ENCODE peak calls at places on chromosomes 1 and 21, in eight cellular contexts. One of them, this sample, is unnamed.

GRCh38 chr1:184504695-184505338 is 118.0 kb downstream of the C1orf21 start:
- DNase-seq in HL-60: no peak
- DNase-seq in esophagus muscularis mucosa: no peak
- DNase-seq in GM23338: no peak
- DNase-seq in ascending aorta: no peak
- DNase-seq in brain microvascular endothelial cell: no peak
- DNase-seq in transverse colon: no peak
- DNase-seq in K562: no peak
- DNase-seq in this sample: no peak

GRCh38 chr1:113608371-113608770 is 150.9 kb downstream of the PHTF1 start:
- DNase-seq in ascending aorta: no peak
- DNase-seq in transverse colon: no peak
- DNase-seq in brain microvascular endothelial cell: no peak
- DNase-seq in GM23338: peak
- DNase-seq in esophagus muscularis mucosa: no peak
- DNase-seq in HL-60: no peak
- DNase-seq in K562: no peak
- DNase-seq in this sample: no peak

GRCh38 chr1:145978860-145979745 is 14.6 kb downstream of the POLR3GL start:
- DNase-seq in ascending aorta: peak
- DNase-seq in K562: peak
- DNase-seq in esophagus muscularis mucosa: peak
- DNase-seq in GM23338: peak
- DNase-seq in HL-60: peak
- DNase-seq in transverse colon: peak
- DNase-seq in brain microvascular endothelial cell: peak
- DNase-seq in this sample: peak

GRCh38 chr1:208681878-208682663 is 437.9 kb upstream of the PLXNA2 start:
- DNase-seq in brain microvascular endothelial cell: no peak
- DNase-seq in transverse colon: no peak
- DNase-seq in GM23338: no peak
- DNase-seq in HL-60: no peak
- DNase-seq in ascending aorta: no peak
- DNase-seq in esophagus muscularis mucosa: no peak
- DNase-seq in K562: no peak
- DNase-seq in this sample: no peak

GRCh38 chr21:15841856-15842564 is 112.2 kb downstream of the USP25 start:
- DNase-seq in brain microvascular endothelial cell: peak
- DNase-seq in transverse colon: no peak
- DNase-seq in ascending aorta: no peak
- DNase-seq in esophagus muscularis mucosa: no peak
- DNase-seq in HL-60: no peak
- DNase-seq in K562: no peak
- DNase-seq in GM23338: no peak
- DNase-seq in this sample: peak

GRCh38 chr1:59709333-59709732 is 105.4 kb upstream of the HOOK1 start:
- DNase-seq in K562: no peak
- DNase-seq in transverse colon: no peak
- DNase-seq in HL-60: no peak
- DNase-seq in GM23338: no peak
- DNase-seq in ascending aorta: no peak
- DNase-seq in esophagus muscularis mucosa: no peak
- DNase-seq in brain microvascular endothelial cell: no peak
- DNase-seq in this sample: no peak

GRCh38 chr1:61163794-61164193 is 81.4 kb downstream of the NFIA start:
- DNase-seq in K562: no peak
- DNase-seq in esophagus muscularis mucosa: no peak
- DNase-seq in transverse colon: no peak
- DNase-seq in brain microvascular endothelial cell: no peak
- DNase-seq in GM23338: no peak
- DNase-seq in ascending aorta: no peak
- DNase-seq in HL-60: no peak
- DNase-seq in this sample: no peak

GRCh38 chr1:91121366-91121765 is 99.5 kb upstream of the ZNF644 start:
- DNase-seq in ascending aorta: no peak
- DNase-seq in K562: no peak
- DNase-seq in transverse colon: peak
- DNase-seq in GM23338: no peak
- DNase-seq in esophagus muscularis mucosa: no peak
- DNase-seq in brain microvascular endothelial cell: no peak
- DNase-seq in HL-60: no peak
- DNase-seq in this sample: no peak

GRCh38 chr1:26353210-26353859 is 595 bp downstream of the CRYBG2 start:
- DNase-seq in ascending aorta: no peak
- DNase-seq in HL-60: no peak
- DNase-seq in K562: no peak
- DNase-seq in brain microvascular endothelial cell: no peak
- DNase-seq in transverse colon: no peak
- DNase-seq in esophagus muscularis mucosa: no peak
- DNase-seq in GM23338: no peak
- DNase-seq in this sample: no peak

GRCh38 chr1:198449281-198449680 is 91.2 kb downstream of the ATP6V1G3 start:
- DNase-seq in brain microvascular endothelial cell: no peak
- DNase-seq in transverse colon: no peak
- DNase-seq in ascending aorta: no peak
- DNase-seq in HL-60: no peak
- DNase-seq in esophagus muscularis mucosa: no peak
- DNase-seq in K562: no peak
- DNase-seq in GM23338: no peak
- DNase-seq in this sample: no peak

GRCh38 chr21:33767236-33767635 is 124.9 kb downstream of the ITSN1 start:
- DNase-seq in transverse colon: no peak
- DNase-seq in esophagus muscularis mucosa: no peak
- DNase-seq in GM23338: no peak
- DNase-seq in ascending aorta: no peak
- DNase-seq in HL-60: no peak
- DNase-seq in K562: no peak
- DNase-seq in brain microvascular endothelial cell: no peak
- DNase-seq in this sample: no peak

GRCh38 chr1:41891403-41891896 is 27.3 kb downstream of the HIVEP3 start:
- DNase-seq in transverse colon: peak
- DNase-seq in esophagus muscularis mucosa: no peak
- DNase-seq in ascending aorta: no peak
- DNase-seq in HL-60: no peak
- DNase-seq in brain microvascular endothelial cell: no peak
- DNase-seq in GM23338: peak
- DNase-seq in K562: peak
- DNase-seq in this sample: no peak

GRCh38 chr1:52542085-52542688 is 10.7 kb downstream of the TUT4 start:
- DNase-seq in brain microvascular endothelial cell: no peak
- DNase-seq in esophagus muscularis mucosa: no peak
- DNase-seq in ascending aorta: no peak
- DNase-seq in transverse colon: no peak
- DNase-seq in GM23338: no peak
- DNase-seq in K562: no peak
- DNase-seq in HL-60: no peak
- DNase-seq in this sample: no peak

GRCh38 chr1:87829360-87829759 is 500.7 kb downstream of the LMO4 start:
- DNase-seq in GM23338: no peak
- DNase-seq in brain microvascular endothelial cell: no peak
- DNase-seq in esophagus muscularis mucosa: no peak
- DNase-seq in transverse colon: no peak
- DNase-seq in HL-60: no peak
- DNase-seq in ascending aorta: no peak
- DNase-seq in K562: no peak
- DNase-seq in this sample: no peak

GRCh38 chr1:34113887-34114286 is 51.1 kb downstream of the CSMD2 start:
- DNase-seq in esophagus muscularis mucosa: peak
- DNase-seq in GM23338: peak
- DNase-seq in transverse colon: no peak
- DNase-seq in ascending aorta: no peak
- DNase-seq in K562: peak
- DNase-seq in brain microvascular endothelial cell: peak
- DNase-seq in HL-60: no peak
- DNase-seq in this sample: peak
- TF ChIP-seq CTCF in esophagus muscularis mucosa: no peak
- TF ChIP-seq CTCF in GM23338: peak
- TF ChIP-seq CTCF in transverse colon: no peak
- TF ChIP-seq CTCF in ascending aorta: no peak
- TF ChIP-seq CTCF in K562: no peak
- TF ChIP-seq CTCF in brain microvascular endothelial cell: peak
- TF ChIP-seq CTCF in HL-60: no peak
- TF ChIP-seq CTCF in this sample: peak

GRCh38 chr1:6412896-6413295 is 6.8 kb downstream of the HES2 start:
- DNase-seq in K562: no peak
- DNase-seq in brain microvascular endothelial cell: no peak
- DNase-seq in ascending aorta: no peak
- DNase-seq in GM23338: no peak
- DNase-seq in HL-60: no peak
- DNase-seq in esophagus muscularis mucosa: no peak
- DNase-seq in transverse colon: peak
- DNase-seq in this sample: no peak

GRCh38 chr1:6409733-6410132 is 10.0 kb downstream of the HES2 start:
- DNase-seq in HL-60: no peak
- DNase-seq in brain microvascular endothelial cell: no peak
- DNase-seq in GM23338: no peak
- DNase-seq in ascending aorta: no peak
- DNase-seq in esophagus muscularis mucosa: no peak
- DNase-seq in K562: no peak
- DNase-seq in transverse colon: no peak
- DNase-seq in this sample: no peak

GRCh38 chr1:6409053-6409452 is 10.7 kb downstream of the HES2 start:
- DNase-seq in HL-60: no peak
- DNase-seq in esophagus muscularis mucosa: no peak
- DNase-seq in GM23338: no peak
- DNase-seq in brain microvascular endothelial cell: no peak
- DNase-seq in transverse colon: no peak
- DNase-seq in ascending aorta: no peak
- DNase-seq in K562: no peak
- DNase-seq in this sample: no peak

GRCh38 chr1:6410248-6410893 is 9.3 kb downstream of the HES2 start:
- DNase-seq in HL-60: no peak
- DNase-seq in GM23338: no peak
- DNase-seq in brain microvascular endothelial cell: no peak
- DNase-seq in K562: no peak
- DNase-seq in esophagus muscularis mucosa: no peak
- DNase-seq in ascending aorta: no peak
- DNase-seq in transverse colon: no peak
- DNase-seq in this sample: no peak

GRCh38 chr1:6408023-6408422 is 11.7 kb downstream of the HES2 start:
- DNase-seq in HL-60: no peak
- DNase-seq in ascending aorta: no peak
- DNase-seq in brain microvascular endothelial cell: no peak
- DNase-seq in transverse colon: no peak
- DNase-seq in K562: no peak
- DNase-seq in GM23338: no peak
- DNase-seq in esophagus muscularis mucosa: no peak
- DNase-seq in this sample: no peak
- H3K4me3 ChIP-seq in HL-60: no peak
- H3K4me3 ChIP-seq in ascending aorta: no peak
- H3K4me3 ChIP-seq in brain microvascular endothelial cell: no peak
- H3K4me3 ChIP-seq in transverse colon: no peak
- H3K4me3 ChIP-seq in K562: no peak
- H3K4me3 ChIP-seq in GM23338: no peak
- H3K4me3 ChIP-seq in esophagus muscularis mucosa: no peak
- H3K4me3 ChIP-seq in this sample: no peak

DNA sequence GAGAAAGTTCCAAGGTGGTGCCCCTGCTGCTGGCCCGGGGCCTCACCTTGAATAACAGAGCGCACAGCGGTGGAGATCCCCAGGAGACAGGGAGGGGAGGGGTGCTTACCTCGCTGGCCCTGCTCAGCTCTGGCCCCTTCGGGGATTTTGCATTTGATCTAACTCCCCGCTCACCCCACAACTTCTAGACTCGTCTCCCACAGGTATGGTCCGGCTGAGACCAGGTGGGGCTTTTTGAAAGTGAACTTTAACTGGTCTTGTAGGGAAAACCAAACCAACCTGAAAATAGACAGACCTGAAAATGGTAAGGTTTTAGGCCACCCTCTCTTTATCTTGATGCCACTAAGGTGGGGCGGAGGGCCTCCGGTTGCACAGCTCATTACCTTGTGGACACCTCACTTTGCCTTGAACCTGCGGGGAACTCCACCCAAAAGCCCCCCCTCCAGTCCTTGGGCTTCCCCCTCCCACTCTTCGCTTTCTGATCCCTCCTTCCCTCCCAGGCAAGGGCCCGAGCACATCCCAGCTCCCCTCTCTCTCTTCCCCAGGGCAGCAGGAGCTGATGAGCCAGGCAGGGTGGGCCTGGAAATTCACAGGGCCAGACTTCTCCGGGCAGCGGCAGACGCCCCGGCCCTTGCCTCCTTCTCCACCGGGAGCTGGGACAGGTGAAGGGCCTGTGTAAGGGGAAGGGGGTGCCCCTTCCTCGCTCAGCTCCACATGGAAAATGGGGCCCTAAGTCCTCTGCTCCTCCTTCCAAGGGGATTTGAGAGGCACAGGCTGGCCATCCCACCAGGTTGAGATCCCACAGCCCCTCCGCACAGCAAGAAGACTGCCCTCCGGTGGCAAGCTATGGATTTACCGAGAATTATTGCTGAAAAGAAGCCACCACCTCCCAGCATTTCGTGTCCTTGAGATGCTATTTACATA is 16.1 kb downstream of the TNFRSF8 start:
- DNase-seq in esophagus muscularis mucosa: no peak
- DNase-seq in ascending aorta: no peak
- DNase-seq in K562: peak
- DNase-seq in HL-60: no peak
- DNase-seq in transverse colon: no peak
- DNase-seq in GM23338: peak
- DNase-seq in brain microvascular endothelial cell: peak
- DNase-seq in this sample: peak
- TF ChIP-seq CTCF in esophagus muscularis mucosa: peak
- TF ChIP-seq CTCF in ascending aorta: peak
- TF ChIP-seq CTCF in K562: peak
- TF ChIP-seq CTCF in HL-60: peak
- TF ChIP-seq CTCF in transverse colon: peak
- TF ChIP-seq CTCF in GM23338: peak
- TF ChIP-seq CTCF in brain microvascular endothelial cell: peak
- TF ChIP-seq CTCF in this sample: peak

DNA sequence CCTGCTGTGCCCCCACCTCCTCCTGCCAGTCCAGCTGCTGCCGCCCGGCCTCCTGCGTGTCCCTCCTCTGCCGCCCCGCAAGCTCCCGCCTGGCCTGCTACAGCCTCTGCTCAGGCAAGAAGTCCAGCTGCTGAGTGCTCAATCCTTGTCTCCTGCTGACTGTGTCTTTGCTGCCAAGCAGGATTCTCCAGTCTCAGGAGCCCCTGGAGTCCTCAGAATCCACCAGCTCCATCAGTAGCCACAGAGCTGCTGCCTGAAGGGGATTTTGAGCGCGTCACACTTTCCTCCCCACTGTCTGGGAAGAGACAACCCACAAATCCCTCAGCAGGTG is 973 bp downstream of the KRTAP10-11 start:
- DNase-seq in transverse colon: no peak
- DNase-seq in brain microvascular endothelial cell: no peak
- DNase-seq in esophagus muscularis mucosa: peak
- DNase-seq in K562: no peak
- DNase-seq in HL-60: no peak
- DNase-seq in ascending aorta: no peak
- DNase-seq in GM23338: no peak
- DNase-seq in this sample: no peak
- H3K4me3 ChIP-seq in transverse colon: no peak
- H3K4me3 ChIP-seq in brain microvascular endothelial cell: no peak
- H3K4me3 ChIP-seq in esophagus muscularis mucosa: no peak
- H3K4me3 ChIP-seq in K562: no peak
- H3K4me3 ChIP-seq in HL-60: no peak
- H3K4me3 ChIP-seq in ascending aorta: no peak
- H3K4me3 ChIP-seq in GM23338: no peak
- H3K4me3 ChIP-seq in this sample: no peak

DNA sequence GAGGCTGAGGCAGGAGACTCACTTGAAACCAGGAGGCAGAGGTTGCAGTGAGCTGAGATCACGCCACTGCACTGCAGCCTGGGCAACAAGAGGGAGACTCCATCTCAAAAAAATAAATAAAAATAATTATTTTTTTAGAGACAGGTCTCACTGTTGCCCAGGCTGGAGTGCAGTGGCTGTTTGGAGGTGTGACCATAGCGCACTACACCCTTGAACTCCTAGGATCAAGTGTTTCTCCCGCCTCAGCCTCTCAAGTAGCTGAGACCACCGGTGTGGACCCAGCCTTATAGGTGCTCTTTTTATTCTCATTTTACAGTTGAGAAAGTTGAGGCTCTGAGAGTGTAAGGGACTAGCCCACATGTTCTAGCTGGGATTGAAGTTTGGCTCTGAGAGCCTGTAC is 15.6 kb upstream of the GRHL3 start:
- DNase-seq in brain microvascular endothelial cell: no peak
- DNase-seq in esophagus muscularis mucosa: no peak
- DNase-seq in transverse colon: no peak
- DNase-seq in K562: no peak
- DNase-seq in HL-60: no peak
- DNase-seq in GM23338: no peak
- DNase-seq in ascending aorta: no peak
- DNase-seq in this sample: no peak
- TF ChIP-seq CTCF in brain microvascular endothelial cell: no peak
- TF ChIP-seq CTCF in esophagus muscularis mucosa: no peak
- TF ChIP-seq CTCF in transverse colon: no peak
- TF ChIP-seq CTCF in K562: no peak
- TF ChIP-seq CTCF in HL-60: no peak
- TF ChIP-seq CTCF in GM23338: no peak
- TF ChIP-seq CTCF in ascending aorta: no peak
- TF ChIP-seq CTCF in this sample: no peak